ENCODE peak calls at places on chromosomes 11 and 22, in nine cellular contexts. One of them, this sample, is unnamed.

GRCh38 chr11:119684361-119685072 is 44.5 kb downstream of the NECTIN1 start:
- DNase-seq in GM12892: no peak
- DNase-seq in Peyer's patch: no peak
- DNase-seq in body of pancreas: no peak
- DNase-seq in heart left ventricle: no peak
- DNase-seq in right lobe of liver: no peak
- DNase-seq in stomach: no peak
- DNase-seq in lower leg skin: no peak
- DNase-seq in prostate gland: peak; percentile 70
- DNase-seq in this sample: no peak

GRCh38 chr11:11584446-11584810 is 37.4 kb downstream of the GALNT18 start:
- DNase-seq in stomach: no peak
- DNase-seq in right lobe of liver: no peak
- DNase-seq in heart left ventricle: no peak
- DNase-seq in Peyer's patch: no peak
- DNase-seq in body of pancreas: no peak
- DNase-seq in GM12892: no peak
- DNase-seq in lower leg skin: no peak
- DNase-seq in prostate gland: no peak
- DNase-seq in this sample: no peak

GRCh38 chr11:29623144-29623722 is 393.6 kb downstream of the KCNA4 start:
- DNase-seq in right lobe of liver: no peak
- DNase-seq in prostate gland: no peak
- DNase-seq in body of pancreas: no peak
- DNase-seq in Peyer's patch: no peak
- DNase-seq in heart left ventricle: no peak
- DNase-seq in lower leg skin: no peak
- DNase-seq in stomach: no peak
- DNase-seq in GM12892: no peak
- DNase-seq in this sample: no peak

GRCh38 chr22:47598864-47599263 is 836.4 kb downstream of the TBC1D22A start:
- DNase-seq in body of pancreas: no peak
- DNase-seq in lower leg skin: no peak
- DNase-seq in heart left ventricle: no peak
- DNase-seq in Peyer's patch: no peak
- DNase-seq in right lobe of liver: no peak
- DNase-seq in stomach: peak; percentile 7
- DNase-seq in GM12892: no peak
- DNase-seq in prostate gland: no peak
- DNase-seq in this sample: no peak

GRCh38 chr11:8719260-8720190 is 36.9 kb downstream of the RPL27A start:
- DNase-seq in right lobe of liver: no peak
- DNase-seq in Peyer's patch: no peak
- DNase-seq in stomach: no peak
- DNase-seq in body of pancreas: no peak
- DNase-seq in heart left ventricle: no peak
- DNase-seq in lower leg skin: peak; percentile 64
- DNase-seq in prostate gland: peak; percentile 68
- DNase-seq in GM12892: no peak
- DNase-seq in this sample: no peak

GRCh38 chr22:26589367-26589844 is 526 bp downstream of the TPST2 start:
- DNase-seq in body of pancreas: peak; percentile 40
- DNase-seq in stomach: peak; percentile 38
- DNase-seq in prostate gland: no peak
- DNase-seq in lower leg skin: peak; percentile 22
- DNase-seq in GM12892: no peak
- DNase-seq in heart left ventricle: peak; percentile 55
- DNase-seq in right lobe of liver: peak; percentile 90
- DNase-seq in Peyer's patch: peak; percentile 70
- DNase-seq in this sample: peak; percentile 73

GRCh38 chr11:75267171-75267970 is 26.8 kb downstream of the TPBGL start:
- DNase-seq in prostate gland: no peak
- DNase-seq in body of pancreas: no peak
- DNase-seq in right lobe of liver: peak; percentile 36
- DNase-seq in stomach: no peak
- DNase-seq in Peyer's patch: peak; percentile 40
- DNase-seq in GM12892: no peak
- DNase-seq in lower leg skin: no peak
- DNase-seq in heart left ventricle: no peak
- DNase-seq in this sample: no peak

GRCh38 chr11:105244157-105244820 is 104.7 kb upstream of the CARD18 start:
- DNase-seq in heart left ventricle: no peak
- DNase-seq in Peyer's patch: no peak
- DNase-seq in GM12892: no peak
- DNase-seq in body of pancreas: no peak
- DNase-seq in prostate gland: no peak
- DNase-seq in stomach: no peak
- DNase-seq in right lobe of liver: no peak
- DNase-seq in lower leg skin: peak; percentile 17
- DNase-seq in this sample: no peak

GRCh38 chr11:45234306-45235006 is 51.7 kb downstream of the SYT13 start:
- DNase-seq in body of pancreas: no peak
- DNase-seq in lower leg skin: no peak
- DNase-seq in heart left ventricle: no peak
- DNase-seq in stomach: no peak
- DNase-seq in right lobe of liver: no peak
- DNase-seq in GM12892: no peak
- DNase-seq in prostate gland: no peak
- DNase-seq in Peyer's patch: no peak
- DNase-seq in this sample: no peak

GRCh38 chr11:72807021-72807693 is 7.1 kb upstream of the ATG16L2 start:
- DNase-seq in stomach: no peak
- DNase-seq in prostate gland: no peak
- DNase-seq in Peyer's patch: no peak
- DNase-seq in heart left ventricle: peak; percentile 21
- DNase-seq in right lobe of liver: no peak
- DNase-seq in GM12892: no peak
- DNase-seq in lower leg skin: no peak
- DNase-seq in body of pancreas: no peak
- DNase-seq in this sample: no peak

GRCh38 chr22:42196454-42196853 is 65.8 kb upstream of the CYP2D6 start:
- DNase-seq in prostate gland: no peak
- DNase-seq in stomach: no peak
- DNase-seq in lower leg skin: no peak
- DNase-seq in GM12892: no peak
- DNase-seq in body of pancreas: no peak
- DNase-seq in Peyer's patch: no peak
- DNase-seq in right lobe of liver: no peak
- DNase-seq in heart left ventricle: no peak
- DNase-seq in this sample: no peak

GRCh38 chr11:1229471-1230120 is 6.7 kb downstream of the MUC5B start:
- DNase-seq in stomach: no peak
- DNase-seq in heart left ventricle: peak; percentile 52
- DNase-seq in GM12892: peak; percentile 25
- DNase-seq in lower leg skin: no peak
- DNase-seq in body of pancreas: no peak
- DNase-seq in Peyer's patch: no peak
- DNase-seq in prostate gland: no peak
- DNase-seq in right lobe of liver: peak; percentile 38
- DNase-seq in this sample: no peak

GRCh38 chr11:93908689-93909088 is 58.3 kb upstream of the VSTM5 start:
- DNase-seq in GM12892: no peak
- DNase-seq in heart left ventricle: no peak
- DNase-seq in lower leg skin: no peak
- DNase-seq in right lobe of liver: no peak
- DNase-seq in stomach: no peak
- DNase-seq in body of pancreas: no peak
- DNase-seq in prostate gland: no peak
- DNase-seq in Peyer's patch: no peak
- DNase-seq in this sample: no peak

GRCh38 chr11:46106530-46107407 is 14.5 kb downstream of the PHF21A start:
- DNase-seq in heart left ventricle: no peak
- DNase-seq in stomach: no peak
- DNase-seq in Peyer's patch: no peak
- DNase-seq in GM12892: no peak
- DNase-seq in right lobe of liver: no peak
- DNase-seq in body of pancreas: no peak
- DNase-seq in prostate gland: no peak
- DNase-seq in lower leg skin: no peak
- DNase-seq in this sample: peak; percentile 61

GRCh38 chr11:29751618-29752017 is 265.2 kb downstream of the KCNA4 start:
- DNase-seq in lower leg skin: no peak
- DNase-seq in right lobe of liver: no peak
- DNase-seq in prostate gland: no peak
- DNase-seq in GM12892: no peak
- DNase-seq in heart left ventricle: no peak
- DNase-seq in body of pancreas: no peak
- DNase-seq in Peyer's patch: no peak
- DNase-seq in stomach: no peak
- DNase-seq in this sample: no peak

GRCh38 chr11:69823641-69824285 is 4.5 kb upstream of the FGF3 start:
- DNase-seq in stomach: no peak
- DNase-seq in lower leg skin: no peak
- DNase-seq in heart left ventricle: no peak
- DNase-seq in right lobe of liver: no peak
- DNase-seq in GM12892: no peak
- DNase-seq in body of pancreas: no peak
- DNase-seq in prostate gland: no peak
- DNase-seq in Peyer's patch: no peak
- DNase-seq in this sample: no peak

GRCh38 chr11:121478895-121479281 is 26.1 kb upstream of the SORL1-AS1 start:
- DNase-seq in prostate gland: no peak
- DNase-seq in heart left ventricle: no peak
- DNase-seq in GM12892: no peak
- DNase-seq in lower leg skin: no peak
- DNase-seq in body of pancreas: no peak
- DNase-seq in right lobe of liver: no peak
- DNase-seq in Peyer's patch: no peak
- DNase-seq in stomach: no peak
- DNase-seq in this sample: no peak

GRCh38 chr11:87125257-87125656 is 87.5 kb downstream of the TMEM135 start:
- DNase-seq in body of pancreas: no peak
- DNase-seq in heart left ventricle: no peak
- DNase-seq in right lobe of liver: no peak
- DNase-seq in prostate gland: no peak
- DNase-seq in GM12892: no peak
- DNase-seq in Peyer's patch: no peak
- DNase-seq in lower leg skin: no peak
- DNase-seq in stomach: no peak
- DNase-seq in this sample: no peak

GRCh38 chr11:68763926-68764657 is 12.8 kb upstream of the TESMIN start:
- DNase-seq in heart left ventricle: no peak
- DNase-seq in body of pancreas: no peak
- DNase-seq in stomach: no peak
- DNase-seq in right lobe of liver: no peak
- DNase-seq in prostate gland: no peak
- DNase-seq in Peyer's patch: no peak
- DNase-seq in GM12892: no peak
- DNase-seq in lower leg skin: no peak
- DNase-seq in this sample: no peak

GRCh38 chr11:117178210-117179034 is at the start of gene SIDT2:
- DNase-seq in right lobe of liver: peak; percentile 97
- DNase-seq in prostate gland: peak; percentile 94
- DNase-seq in Peyer's patch: peak; percentile 98
- DNase-seq in GM12892: peak; percentile 87
- DNase-seq in stomach: peak; percentile 96
- DNase-seq in lower leg skin: peak; percentile 92
- DNase-seq in body of pancreas: peak; percentile 94
- DNase-seq in heart left ventricle: peak; percentile 96
- DNase-seq in this sample: peak; percentile 89
- TF ChIP-seq POLR2A in right lobe of liver: peak; percentile 91
- TF ChIP-seq POLR2A in prostate gland: peak; percentile 97
- TF ChIP-seq POLR2A in Peyer's patch: peak; percentile 94
- TF ChIP-seq POLR2A in GM12892: peak; percentile 72
- TF ChIP-seq POLR2A in stomach: peak; percentile 90
- TF ChIP-seq POLR2A in lower leg skin: no peak
- TF ChIP-seq POLR2A in body of pancreas: peak; percentile 92
- TF ChIP-seq POLR2A in heart left ventricle: peak; percentile 90
- TF ChIP-seq POLR2A in this sample: peak; percentile 82

DNA sequence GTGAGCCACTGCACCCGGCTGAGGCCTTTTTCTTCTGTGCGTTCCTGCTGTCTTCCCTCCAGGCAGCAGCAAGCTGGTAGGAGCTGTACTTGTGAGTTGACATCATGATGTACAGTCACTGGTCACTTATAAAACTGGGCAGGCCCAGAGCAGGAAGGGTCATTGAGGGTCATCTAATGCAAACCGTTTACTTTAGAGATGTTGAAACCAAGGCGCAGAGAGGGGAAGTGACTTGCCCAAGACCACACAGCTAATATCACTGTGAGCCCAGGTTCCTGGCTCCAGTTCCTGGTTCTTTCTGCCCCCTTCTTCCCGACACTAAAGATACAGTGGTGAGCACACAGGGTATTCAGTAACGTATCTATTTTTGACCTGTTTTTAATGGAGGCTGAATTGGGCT is 27.3 kb downstream of the PTPRJ start:
- DNase-seq in body of pancreas: no peak
- DNase-seq in heart left ventricle: no peak
- DNase-seq in prostate gland: no peak
- DNase-seq in Peyer's patch: no peak
- DNase-seq in stomach: no peak
- DNase-seq in GM12892: no peak
- DNase-seq in right lobe of liver: peak; percentile 57
- DNase-seq in lower leg skin: no peak
- DNase-seq in this sample: peak; percentile 45
- TF ChIP-seq POLR2A in body of pancreas: no peak
- TF ChIP-seq POLR2A in heart left ventricle: no peak
- TF ChIP-seq POLR2A in prostate gland: no peak
- TF ChIP-seq POLR2A in Peyer's patch: no peak
- TF ChIP-seq POLR2A in stomach: no peak
- TF ChIP-seq POLR2A in GM12892: no peak
- TF ChIP-seq POLR2A in right lobe of liver: no peak
- TF ChIP-seq POLR2A in lower leg skin: no peak
- TF ChIP-seq POLR2A in this sample: no peak

DNA sequence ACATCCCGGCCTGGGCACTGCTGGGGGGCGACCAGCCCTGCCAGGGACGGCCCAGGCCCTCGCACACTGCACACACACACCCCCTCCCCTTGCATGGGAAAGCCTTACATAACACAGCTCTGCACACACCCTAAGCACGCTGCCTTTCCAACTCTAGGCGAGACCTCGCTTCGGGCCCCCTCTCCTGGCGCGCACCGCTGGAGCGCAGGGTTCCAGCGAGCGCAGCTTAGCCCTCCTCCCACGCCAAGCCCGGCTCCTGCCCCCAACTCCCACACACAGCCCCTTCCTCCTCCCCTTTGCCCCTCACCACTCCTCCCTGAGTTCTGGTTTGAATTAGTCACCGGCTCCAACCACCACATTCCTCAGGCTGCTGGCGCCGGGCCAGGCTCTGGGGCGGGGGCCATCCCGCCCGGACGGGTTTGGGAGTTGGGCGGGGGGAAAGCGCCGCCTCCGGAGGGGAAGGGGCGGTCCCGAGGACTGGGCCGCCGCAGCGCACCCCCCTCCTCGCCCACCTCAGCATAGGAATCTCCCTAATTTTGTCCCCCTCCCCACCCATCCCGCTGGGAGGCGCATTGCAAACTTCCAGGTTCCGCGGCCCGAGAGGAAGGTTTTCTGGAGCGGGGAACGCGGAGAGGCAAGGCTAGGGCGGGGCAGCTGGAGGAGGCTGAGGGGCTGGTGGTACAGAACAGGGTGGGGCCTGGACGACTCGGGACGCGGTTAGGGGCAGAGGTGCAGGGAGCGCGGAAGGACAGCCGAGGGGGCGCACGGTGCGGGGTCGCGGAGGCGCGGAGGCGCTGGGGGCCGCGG is 966 bp downstream of the AHNAK start:
- DNase-seq in heart left ventricle: peak; percentile 98
- DNase-seq in GM12892: no peak
- DNase-seq in right lobe of liver: peak; percentile 90
- DNase-seq in Peyer's patch: peak; percentile 90
- DNase-seq in stomach: peak; percentile 89
- DNase-seq in body of pancreas: peak; percentile 82
- DNase-seq in lower leg skin: peak; percentile 92
- DNase-seq in prostate gland: peak; percentile 92
- DNase-seq in this sample: peak; percentile 40
- TF ChIP-seq POLR2A in heart left ventricle: no peak
- TF ChIP-seq POLR2A in GM12892: no peak
- TF ChIP-seq POLR2A in right lobe of liver: no peak
- TF ChIP-seq POLR2A in Peyer's patch: peak; percentile 39
- TF ChIP-seq POLR2A in stomach: no peak
- TF ChIP-seq POLR2A in body of pancreas: peak; percentile 58
- TF ChIP-seq POLR2A in lower leg skin: no peak
- TF ChIP-seq POLR2A in prostate gland: peak; percentile 63
- TF ChIP-seq POLR2A in this sample: no peak

GRCh38 chr11:76831911-76832310 is 28.8 kb upstream of the ACER3 start:
- DNase-seq in GM12892: no peak
- DNase-seq in prostate gland: no peak
- DNase-seq in heart left ventricle: no peak
- DNase-seq in Peyer's patch: no peak
- DNase-seq in right lobe of liver: no peak
- DNase-seq in body of pancreas: no peak
- DNase-seq in lower leg skin: no peak
- DNase-seq in stomach: no peak
- DNase-seq in this sample: no peak
- TF ChIP-seq POLR2A in GM12892: no peak
- TF ChIP-seq POLR2A in prostate gland: no peak
- TF ChIP-seq POLR2A in heart left ventricle: no peak
- TF ChIP-seq POLR2A in Peyer's patch: no peak
- TF ChIP-seq POLR2A in right lobe of liver: no peak
- TF ChIP-seq POLR2A in body of pancreas: no peak
- TF ChIP-seq POLR2A in lower leg skin: no peak
- TF ChIP-seq POLR2A in stomach: no peak
- TF ChIP-seq POLR2A in this sample: no peak